ENCODE peak calls at places on chromosomes 12 and 14, in six cellular contexts. One of them, this sample, is unnamed.

GRCh38 chr12:80509781-80510556 is 65.9 kb downstream of the PTPRQ start:
- DNase-seq in fibroblast of lung: peak
- DNase-seq in IMR-90: peak
- DNase-seq in astrocyte: peak
- DNase-seq in colonic mucosa: no peak
- DNase-seq in endodermal cell: no peak
- DNase-seq in this sample: peak

GRCh38 chr12:42684171-42685071 is 94.9 kb upstream of the PRICKLE1 start:
- DNase-seq in endodermal cell: peak
- DNase-seq in fibroblast of lung: peak
- DNase-seq in colonic mucosa: no peak
- DNase-seq in astrocyte: peak
- DNase-seq in IMR-90: peak
- DNase-seq in this sample: peak

GRCh38 chr12:127411141-127411915 is 855.6 kb upstream of the TMEM132C start:
- DNase-seq in colonic mucosa: no peak
- DNase-seq in fibroblast of lung: no peak
- DNase-seq in astrocyte: no peak
- DNase-seq in endodermal cell: no peak
- DNase-seq in IMR-90: no peak
- DNase-seq in this sample: peak

GRCh38 chr14:55766071-55766470 is 186.1 kb downstream of the KTN1 start:
- DNase-seq in astrocyte: no peak
- DNase-seq in endodermal cell: no peak
- DNase-seq in colonic mucosa: no peak
- DNase-seq in IMR-90: no peak
- DNase-seq in fibroblast of lung: no peak
- DNase-seq in this sample: no peak

GRCh38 chr12:117502633-117503032 is 141.2 kb upstream of the NOS1 start:
- DNase-seq in endodermal cell: no peak
- DNase-seq in colonic mucosa: no peak
- DNase-seq in IMR-90: no peak
- DNase-seq in fibroblast of lung: no peak
- DNase-seq in astrocyte: no peak
- DNase-seq in this sample: no peak

GRCh38 chr14:75781096-75781495 is 120.0 kb downstream of the TTLL5 start:
- DNase-seq in fibroblast of lung: no peak
- DNase-seq in astrocyte: no peak
- DNase-seq in endodermal cell: no peak
- DNase-seq in colonic mucosa: no peak
- DNase-seq in IMR-90: no peak
- DNase-seq in this sample: no peak

GRCh38 chr12:118525216-118525615 is 148.9 kb downstream of the SUDS3 start:
- DNase-seq in colonic mucosa: no peak
- DNase-seq in astrocyte: no peak
- DNase-seq in IMR-90: no peak
- DNase-seq in fibroblast of lung: no peak
- DNase-seq in endodermal cell: no peak
- DNase-seq in this sample: no peak

GRCh38 chr12:71664411-71665108 is 459 bp downstream of the THAP2 start:
- DNase-seq in IMR-90: peak
- DNase-seq in fibroblast of lung: peak
- DNase-seq in endodermal cell: no peak
- DNase-seq in astrocyte: peak
- DNase-seq in colonic mucosa: no peak
- DNase-seq in this sample: peak

GRCh38 chr14:101076451-101077220 is 173.1 kb upstream of the RTL1 start:
- DNase-seq in colonic mucosa: peak
- DNase-seq in fibroblast of lung: no peak
- DNase-seq in IMR-90: no peak
- DNase-seq in endodermal cell: peak
- DNase-seq in astrocyte: no peak
- DNase-seq in this sample: no peak

GRCh38 chr12:40157307-40157706 is 51.4 kb upstream of the SLC2A13 start:
- DNase-seq in fibroblast of lung: no peak
- DNase-seq in astrocyte: no peak
- DNase-seq in colonic mucosa: no peak
- DNase-seq in IMR-90: no peak
- DNase-seq in endodermal cell: no peak
- DNase-seq in this sample: no peak

GRCh38 chr14:93977790-93978581 is 1.6 kb upstream of the ASB2 start:
- DNase-seq in IMR-90: no peak
- DNase-seq in endodermal cell: no peak
- DNase-seq in colonic mucosa: no peak
- DNase-seq in astrocyte: peak
- DNase-seq in fibroblast of lung: peak
- DNase-seq in this sample: peak

GRCh38 chr12:39937119-39937518 is 168.8 kb downstream of the SLC2A13 start:
- DNase-seq in colonic mucosa: peak
- DNase-seq in fibroblast of lung: no peak
- DNase-seq in IMR-90: no peak
- DNase-seq in astrocyte: no peak
- DNase-seq in endodermal cell: no peak
- DNase-seq in this sample: no peak

GRCh38 chr12:11656550-11656949 is 7.1 kb downstream of the ETV6 start:
- DNase-seq in endodermal cell: peak
- DNase-seq in fibroblast of lung: peak
- DNase-seq in astrocyte: no peak
- DNase-seq in colonic mucosa: no peak
- DNase-seq in IMR-90: no peak
- DNase-seq in this sample: peak

GRCh38 chr12:46446645-46447044 is 74.1 kb upstream of the SLC38A2 start:
- DNase-seq in colonic mucosa: no peak
- DNase-seq in astrocyte: no peak
- DNase-seq in IMR-90: no peak
- DNase-seq in fibroblast of lung: no peak
- DNase-seq in endodermal cell: no peak
- DNase-seq in this sample: no peak

GRCh38 chr12:2160043-2160442 is 107.3 kb downstream of the CACNA1C start:
- DNase-seq in fibroblast of lung: no peak
- DNase-seq in endodermal cell: no peak
- DNase-seq in colonic mucosa: no peak
- DNase-seq in astrocyte: no peak
- DNase-seq in IMR-90: no peak
- DNase-seq in this sample: no peak

GRCh38 chr12:4859478-4860210 is 50.1 kb upstream of the KCNA1 start:
- DNase-seq in colonic mucosa: no peak
- DNase-seq in endodermal cell: no peak
- DNase-seq in IMR-90: no peak
- DNase-seq in fibroblast of lung: no peak
- DNase-seq in astrocyte: no peak
- DNase-seq in this sample: no peak

GRCh38 chr14:101152855-101153254 is 249.3 kb upstream of the RTL1 start:
- DNase-seq in astrocyte: no peak
- DNase-seq in IMR-90: no peak
- DNase-seq in colonic mucosa: no peak
- DNase-seq in fibroblast of lung: no peak
- DNase-seq in endodermal cell: no peak
- DNase-seq in this sample: no peak

GRCh38 chr14:23483216-23483854 is 13.8 kb downstream of the NGDN start:
- DNase-seq in IMR-90: peak
- DNase-seq in colonic mucosa: no peak
- DNase-seq in fibroblast of lung: peak
- DNase-seq in astrocyte: no peak
- DNase-seq in endodermal cell: peak
- DNase-seq in this sample: no peak

GRCh38 chr14:65749287-65749686 is 336.8 kb downstream of the FUT8 start:
- DNase-seq in endodermal cell: no peak
- DNase-seq in IMR-90: no peak
- DNase-seq in colonic mucosa: no peak
- DNase-seq in astrocyte: no peak
- DNase-seq in fibroblast of lung: no peak
- DNase-seq in this sample: no peak

GRCh38 chr12:47650469-47650868 is 55.4 kb downstream of the RPAP3 start:
- DNase-seq in IMR-90: peak
- DNase-seq in endodermal cell: no peak
- DNase-seq in colonic mucosa: no peak
- DNase-seq in fibroblast of lung: peak
- DNase-seq in astrocyte: peak
- DNase-seq in this sample: no peak

GRCh38 chr14:56555921-56556570 is 23.6 kb upstream of the TMEM260 start:
- DNase-seq in fibroblast of lung: peak
- DNase-seq in endodermal cell: no peak
- DNase-seq in IMR-90: peak
- DNase-seq in astrocyte: peak
- DNase-seq in colonic mucosa: no peak
- DNase-seq in this sample: peak

GRCh38 chr12:70553391-70553859 is 83.8 kb downstream of the PTPRB start:
- DNase-seq in IMR-90: no peak
- DNase-seq in colonic mucosa: no peak
- DNase-seq in astrocyte: peak
- DNase-seq in endodermal cell: peak
- DNase-seq in fibroblast of lung: peak
- DNase-seq in this sample: no peak

GRCh38 chr12:53057816-53058500 is 8.1 kb downstream of the TNS2 start:
- DNase-seq in colonic mucosa: no peak
- DNase-seq in astrocyte: no peak
- DNase-seq in IMR-90: no peak
- DNase-seq in fibroblast of lung: no peak
- DNase-seq in endodermal cell: peak
- DNase-seq in this sample: no peak

GRCh38 chr12:66863276-66863675 is 184.4 kb upstream of the GRIP1 start:
- DNase-seq in endodermal cell: no peak
- DNase-seq in astrocyte: no peak
- DNase-seq in IMR-90: no peak
- DNase-seq in fibroblast of lung: no peak
- DNase-seq in colonic mucosa: no peak
- DNase-seq in this sample: no peak

GRCh38 chr14:23430733-23431105 is 4.7 kb downstream of the MYH7 start:
- DNase-seq in IMR-90: no peak
- DNase-seq in fibroblast of lung: peak
- DNase-seq in endodermal cell: no peak
- DNase-seq in astrocyte: peak
- DNase-seq in colonic mucosa: no peak
- DNase-seq in this sample: no peak

GRCh38 chr12:57530396-57531142 is 7.9 kb downstream of the MBD6 start:
- DNase-seq in astrocyte: no peak
- DNase-seq in IMR-90: no peak
- DNase-seq in endodermal cell: no peak
- DNase-seq in fibroblast of lung: no peak
- DNase-seq in colonic mucosa: no peak
- DNase-seq in this sample: no peak
- H3K9ac ChIP-seq in astrocyte: no peak
- H3K9ac ChIP-seq in IMR-90: no peak
- H3K9ac ChIP-seq in endodermal cell: no peak
- H3K9ac ChIP-seq in fibroblast of lung: no peak
- H3K9ac ChIP-seq in colonic mucosa: no peak
- H3K9ac ChIP-seq in this sample: no peak

DNA sequence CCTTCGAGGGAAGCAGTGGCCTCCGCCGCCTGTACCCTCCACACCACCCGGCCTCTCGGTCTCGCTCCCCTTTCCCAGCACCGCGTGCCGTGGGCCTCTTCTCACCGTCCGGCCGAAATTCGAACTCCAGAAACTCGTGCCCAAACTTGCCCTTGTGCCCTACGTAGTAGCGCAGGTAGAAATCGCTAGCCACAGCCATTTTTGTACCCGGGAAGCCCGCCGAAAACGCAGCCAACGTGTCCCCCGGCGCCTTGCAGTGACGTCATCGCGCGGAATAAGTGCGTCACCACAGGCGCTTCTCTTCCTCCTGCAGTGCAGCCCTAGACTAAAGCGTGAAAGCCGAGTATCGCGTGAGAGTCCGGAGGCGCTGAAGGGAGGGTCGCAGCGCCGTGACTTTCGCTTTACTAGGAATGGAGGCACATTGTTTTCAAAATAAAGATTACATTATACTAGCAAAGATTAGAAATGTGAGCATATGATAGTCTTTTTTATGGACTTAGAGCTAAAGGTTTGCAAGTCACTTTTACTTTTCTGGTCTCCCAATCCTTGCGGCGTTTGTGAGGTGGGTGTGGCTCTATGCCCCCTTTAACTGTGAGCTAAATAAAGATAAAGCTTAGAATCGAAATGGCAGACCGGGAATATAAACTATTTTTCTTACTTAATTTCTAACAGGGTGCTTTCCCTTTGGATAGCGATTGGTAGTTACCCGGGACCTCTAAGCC is at the start of gene MAGOHB:
- DNase-seq in fibroblast of lung: peak
- DNase-seq in colonic mucosa: peak
- DNase-seq in endodermal cell: peak
- DNase-seq in astrocyte: peak
- DNase-seq in IMR-90: peak
- DNase-seq in this sample: peak
- H3K9ac ChIP-seq in fibroblast of lung: peak
- H3K9ac ChIP-seq in colonic mucosa: peak
- H3K9ac ChIP-seq in endodermal cell: peak
- H3K9ac ChIP-seq in astrocyte: peak
- H3K9ac ChIP-seq in IMR-90: peak
- H3K9ac ChIP-seq in this sample: peak

DNA sequence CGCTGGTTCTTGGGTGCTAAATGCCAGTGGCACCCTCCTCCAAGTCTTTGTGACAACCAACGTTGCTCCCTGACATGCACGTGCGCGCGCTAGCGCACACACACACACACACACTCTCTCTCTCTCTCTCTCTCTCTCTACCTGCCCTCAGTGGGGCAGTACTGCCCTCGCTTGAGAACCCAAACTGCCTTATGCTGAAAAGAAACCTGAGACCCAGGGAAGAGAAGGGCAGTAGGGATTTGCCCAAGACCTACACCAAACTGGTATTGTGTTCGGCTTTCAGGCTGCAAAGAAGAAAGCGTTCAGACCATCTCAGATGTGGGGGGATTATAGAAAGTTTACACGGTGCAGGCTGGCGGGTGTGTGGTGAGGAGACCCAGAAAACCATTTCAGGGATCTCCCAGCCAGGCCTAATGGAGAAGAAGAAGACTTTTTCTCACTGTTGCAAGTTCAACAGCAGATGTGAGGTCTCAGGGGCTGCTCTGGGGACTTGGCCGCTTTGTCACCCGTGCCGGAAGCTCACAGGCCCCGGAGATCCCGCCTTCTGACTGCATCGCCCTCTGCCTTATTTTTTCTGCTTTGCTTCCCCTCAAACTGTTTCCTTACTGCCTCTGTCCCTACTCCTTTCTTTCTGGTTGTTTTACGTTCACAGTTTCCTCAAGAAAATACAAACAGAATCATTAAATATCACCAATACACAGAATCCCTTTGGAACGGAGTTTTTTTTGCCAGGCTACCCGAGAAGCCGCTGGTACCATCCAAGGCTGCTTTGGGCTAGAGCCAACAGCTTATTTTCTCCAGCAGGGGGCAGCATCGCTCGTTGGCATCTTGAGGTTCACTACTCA is 82.4 kb downstream of the PPM1A start:
- DNase-seq in fibroblast of lung: peak
- DNase-seq in endodermal cell: peak
- DNase-seq in IMR-90: peak
- DNase-seq in colonic mucosa: peak
- DNase-seq in astrocyte: peak
- DNase-seq in this sample: no peak
- H3K9ac ChIP-seq in fibroblast of lung: no peak
- H3K9ac ChIP-seq in endodermal cell: no peak
- H3K9ac ChIP-seq in IMR-90: peak
- H3K9ac ChIP-seq in colonic mucosa: peak
- H3K9ac ChIP-seq in astrocyte: peak
- H3K9ac ChIP-seq in this sample: no peak

DNA sequence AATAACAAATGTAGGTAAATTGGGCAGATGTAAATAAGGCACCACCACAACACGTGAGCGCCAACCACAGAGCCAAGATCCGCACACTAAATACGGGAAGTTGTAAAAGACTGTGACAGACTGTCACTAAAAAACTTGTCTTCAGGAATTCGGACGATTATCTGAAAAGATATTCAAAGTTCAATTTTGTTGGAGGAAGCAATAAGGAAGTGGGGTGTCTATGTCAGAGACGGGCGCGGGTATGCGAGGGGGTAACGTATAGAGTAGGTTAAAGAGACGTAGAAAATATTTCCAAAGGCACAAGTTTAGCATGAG is 1.5 kb upstream of the HSP90B1 start:
- DNase-seq in colonic mucosa: peak
- DNase-seq in endodermal cell: no peak
- DNase-seq in IMR-90: no peak
- DNase-seq in astrocyte: no peak
- DNase-seq in fibroblast of lung: no peak
- DNase-seq in this sample: no peak
- H3K9ac ChIP-seq in colonic mucosa: peak
- H3K9ac ChIP-seq in endodermal cell: peak
- H3K9ac ChIP-seq in IMR-90: peak
- H3K9ac ChIP-seq in astrocyte: peak
- H3K9ac ChIP-seq in fibroblast of lung: no peak
- H3K9ac ChIP-seq in this sample: peak

This sample was measured in mammary epithelial cell.